ENCODE peak calls at places on chromosomes 6 and 20, in six cellular contexts. T is mammary epithelial cell, C is ovary, R is astrocyte, V is uterus, L is WERI-Rb-1. M is an unnamed sample.

GRCh38 chr6:138182939-138183791 is 21.4 kb downstream of the ARFGEF3 start:
- DNase-seq in L (no peak), C (no peak), R (no peak), V (no peak), T (no peak), M (no peak)

GRCh38 chr6:44272529-44272928 is 2.3 kb downstream of the TMEM151B start:
- DNase-seq in T (no peak), R (no peak), C (no peak), V (no peak), L (no peak), M (no peak)

GRCh38 chr6:75208564-75209431 is 2.9 kb upstream of the COL12A1 start:
- DNase-seq in V (peak; percentile 92), R (peak; percentile 46), T (peak; percentile 71), C (peak; percentile 91), L (peak; percentile 74), M (peak; percentile 72)

GRCh38 chr6:147741419-147741818 is 232.9 kb downstream of the SAMD5 start:
- DNase-seq in L (no peak), C (no peak), R (no peak), T (no peak), V (no peak), M (no peak)

GRCh38 chr6:79066828-79067227 is 11.2 kb downstream of the PHIP start:
- DNase-seq in V (no peak), T (no peak), R (no peak), L (no peak), C (no peak), M (no peak)

GRCh38 chr20:19886666-19887288 is 128.7 kb downstream of the RIN2 start:
- DNase-seq in L (no peak), R (no peak), C (no peak), T (peak; percentile 34), V (no peak), M (peak; percentile 62)

GRCh38 chr6:148566664-148567350 is 180.0 kb upstream of the UST start:
- DNase-seq in C (no peak), T (no peak), L (no peak), R (no peak), V (no peak), M (no peak)

GRCh38 chr20:2701671-2702081 is 9.1 kb downstream of the EBF4 start:
- DNase-seq in R (no peak), C (no peak), L (no peak), V (no peak), T (no peak), M (no peak)

GRCh38 chr6:151005896-151006632 is 140.6 kb downstream of the MTHFD1L start:
- DNase-seq in C (no peak), R (no peak), V (no peak), L (no peak), T (no peak), M (no peak)

GRCh38 chr20:1930165-1930564 is 35.0 kb downstream of the SIRPA start:
- DNase-seq in R (no peak), L (no peak), C (no peak), V (no peak), T (no peak), M (no peak)

GRCh38 chr20:53255102-53255710 is 283.0 kb downstream of the TSHZ2 start:
- DNase-seq in R (no peak), L (no peak), T (no peak), V (no peak), C (no peak), M (no peak)

DNA sequence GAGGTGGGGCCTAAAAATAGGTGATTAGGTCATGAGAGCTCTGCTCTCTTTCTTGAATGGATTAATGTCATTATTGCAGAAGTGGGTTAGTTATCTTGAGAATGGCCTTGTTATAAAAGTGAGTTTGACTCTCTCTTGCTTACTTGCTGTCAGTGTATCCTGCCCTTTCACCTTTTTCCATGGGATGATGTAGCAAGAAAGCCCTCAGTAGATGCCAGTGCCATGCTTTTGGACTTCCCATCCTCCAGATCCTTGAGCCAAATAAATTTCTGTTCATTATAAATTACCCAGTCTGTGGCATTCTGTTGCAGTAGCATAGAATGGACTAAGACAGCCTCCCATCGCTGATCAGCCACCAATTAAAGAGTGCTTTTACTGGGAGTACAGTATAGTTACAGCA is 40.1 kb downstream of the UTRN start:
- DNase-seq in T (no peak), L (no peak), C (no peak), V (no peak), R (no peak), M (no peak)
- H3K27ac ChIP-seq in T (no peak overlapping the region), L (no peak overlapping the region), C (peak overlapping the region; percentile 86), V (peak overlapping the region; percentile 5), R (no peak overlapping the region), M (no peak overlapping the region)

DNA sequence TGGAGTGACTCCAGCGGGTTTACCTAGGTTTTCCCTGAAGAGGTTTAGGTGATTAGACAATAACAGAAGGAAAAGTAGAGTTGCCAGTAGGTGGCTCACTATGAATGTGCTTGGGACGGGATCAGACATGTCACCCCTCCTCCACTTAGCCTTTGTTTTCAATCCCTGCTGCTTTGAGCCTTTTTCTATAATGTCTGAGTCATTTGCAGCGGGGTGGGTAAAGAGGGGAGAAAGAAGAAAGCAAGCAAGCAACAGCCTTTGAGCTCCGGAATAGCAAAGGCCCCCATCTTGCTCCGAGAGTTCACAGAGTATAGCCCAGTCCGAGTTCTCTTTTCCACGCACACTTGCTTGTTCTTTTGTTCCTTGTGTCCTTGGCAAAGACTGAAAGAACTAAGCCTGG is 129.1 kb downstream of the PACRG start:
- DNase-seq in V (no peak), L (peak; percentile 77), T (peak; percentile 27), C (no peak), R (peak; percentile 87), M (peak; percentile 54)
- TF ChIP-seq CTCF in V (peak; percentile 35), L (peak; percentile 80), T (peak; percentile 26), C (no peak), R (peak; percentile 66), M (peak; percentile 67)

DNA sequence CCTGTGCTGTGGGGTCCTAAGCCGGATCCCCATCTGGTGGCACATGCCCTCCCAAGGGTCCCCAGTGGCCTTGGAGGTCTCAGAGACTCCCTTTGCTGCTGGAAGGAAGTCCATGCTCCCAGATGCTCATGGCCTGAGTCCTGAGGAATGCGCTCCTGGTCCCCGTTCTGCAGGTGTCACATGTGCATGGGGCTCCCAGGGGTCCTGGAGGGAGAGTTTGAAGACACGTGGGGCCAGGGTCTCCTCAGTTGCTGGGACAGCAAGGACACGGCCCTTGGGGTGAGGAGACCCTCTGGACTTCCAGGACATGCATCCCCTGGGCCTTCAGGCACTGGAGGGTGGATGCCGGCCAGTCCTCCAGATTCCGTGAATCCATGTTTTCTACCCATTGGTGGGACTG is 11.7 kb downstream of the ZBP1 start:
- DNase-seq in L (no peak), R (no peak), C (no peak), V (no peak), T (no peak), M (no peak)
- H3K27ac ChIP-seq in L (no peak overlapping the region), R (no peak overlapping the region), C (no peak overlapping the region), V (no peak overlapping the region), T (no peak overlapping the region), M (no peak overlapping the region)

DNA sequence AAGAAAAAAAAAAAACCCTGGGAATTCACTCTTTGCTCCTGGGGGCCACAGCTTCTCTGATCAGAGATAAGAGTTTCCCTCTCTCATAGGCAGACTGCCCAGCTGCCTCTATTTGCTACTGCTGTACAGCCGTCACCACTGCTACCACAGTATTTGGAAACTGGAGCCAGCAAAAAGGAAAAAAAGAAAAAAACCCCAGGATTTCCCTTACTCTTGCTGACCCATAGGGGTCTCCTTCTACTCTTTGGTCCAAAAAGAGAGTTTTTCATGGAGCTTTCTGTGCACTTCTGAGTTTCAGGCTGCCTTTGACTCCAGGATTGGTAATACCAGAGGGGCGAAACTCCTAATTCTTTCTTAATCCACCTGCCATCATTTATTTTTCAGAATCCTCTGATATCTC is 89.7 kb downstream of the MDGA1 start:
- DNase-seq in C (no peak), L (no peak), V (no peak), R (peak; percentile 51), T (no peak), M (peak; percentile 25)
- TF ChIP-seq CTCF in C (no peak), L (peak; percentile 46), V (no peak), R (peak; percentile 71), T (peak; percentile 10), M (no peak)

GRCh38 chr6:154429711-154430110 is 73.1 kb upstream of the IPCEF1 start:
- DNase-seq in L (peak; percentile 56), C (no peak), T (no peak), V (no peak), R (no peak), M (no peak)
- H3K27ac ChIP-seq in L (peak overlapping the region; percentile 33), C (no peak overlapping the region), T (no peak overlapping the region), V (no peak overlapping the region), R (no peak overlapping the region), M (no peak overlapping the region)

DNA sequence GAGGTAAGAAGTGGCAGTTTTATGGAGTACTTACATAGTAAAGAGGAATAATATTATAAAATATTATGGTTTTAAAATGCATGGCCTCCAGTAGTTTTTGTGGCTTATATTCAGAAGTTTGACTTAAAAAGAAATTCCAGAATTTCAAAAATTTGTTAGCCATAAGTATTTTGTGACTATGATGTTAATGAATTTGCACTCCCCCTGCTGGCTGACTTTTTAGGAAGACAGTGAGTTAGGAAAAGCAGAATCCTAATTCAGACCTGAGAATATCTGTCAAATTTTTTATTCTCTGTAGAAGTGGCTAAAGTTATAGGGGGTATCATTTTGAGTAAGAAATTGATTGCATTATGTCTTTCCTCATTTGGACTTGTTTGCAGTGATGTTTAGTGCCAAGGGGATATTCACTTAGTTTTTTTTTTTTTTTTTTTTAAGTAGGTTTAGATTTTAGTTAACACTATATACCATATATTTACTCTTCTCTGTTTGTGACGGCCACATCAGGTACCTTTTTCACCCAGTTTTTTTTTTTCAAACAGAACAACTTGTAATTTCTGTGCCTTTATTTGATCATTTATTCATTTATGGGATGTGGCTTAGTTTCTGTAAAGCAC is 40.8 kb downstream of the ZFAND3 start:
- DNase-seq in V (no peak), C (peak; percentile 31), R (no peak), T (no peak), L (peak; percentile 40), M (peak; percentile 24)
- TF ChIP-seq CTCF in V (peak; percentile 46), C (peak; percentile 39), R (peak; percentile 70), T (peak; percentile 56), L (peak; percentile 57), M (peak; percentile 70)

M was measured in RWPE1.